ENCODE peak calls at places on chromosome 14, in five cellular contexts. One of them, this sample, is unnamed.

GRCh38 chr14:39267592-39268112 is 33.9 kb downstream of the MIA2 start:
- DNase-seq in A549: no peak
- DNase-seq in CD4-positive, alpha-beta T cell: no peak
- DNase-seq in transverse colon: no peak
- DNase-seq in psoas muscle: no peak
- DNase-seq in this sample: no peak

GRCh38 chr14:89108608-89109007 is 284.2 kb downstream of the TTC8 start:
- DNase-seq in A549: no peak
- DNase-seq in CD4-positive, alpha-beta T cell: no peak
- DNase-seq in transverse colon: no peak
- DNase-seq in psoas muscle: no peak
- DNase-seq in this sample: no peak

GRCh38 chr14:63045234-63045611 is at the start of gene KCNH5:
- DNase-seq in A549: peak; percentile 33
- DNase-seq in CD4-positive, alpha-beta T cell: no peak
- DNase-seq in transverse colon: no peak
- DNase-seq in psoas muscle: peak; percentile 52
- DNase-seq in this sample: no peak

GRCh38 chr14:88985654-88986053 is 161.2 kb downstream of the TTC8 start:
- DNase-seq in A549: no peak
- DNase-seq in CD4-positive, alpha-beta T cell: no peak
- DNase-seq in transverse colon: no peak
- DNase-seq in psoas muscle: no peak
- DNase-seq in this sample: no peak

GRCh38 chr14:70011098-70011497 is 131.9 kb downstream of the SMOC1 start:
- DNase-seq in A549: no peak
- DNase-seq in CD4-positive, alpha-beta T cell: no peak
- DNase-seq in transverse colon: no peak
- DNase-seq in psoas muscle: no peak
- DNase-seq in this sample: no peak

GRCh38 chr14:24734917-24735500 is 101.0 kb upstream of the GZMB start:
- DNase-seq in A549: peak; percentile 7
- DNase-seq in CD4-positive, alpha-beta T cell: no peak
- DNase-seq in transverse colon: peak; percentile 33
- DNase-seq in psoas muscle: no peak
- DNase-seq in this sample: no peak

GRCh38 chr14:74548881-74549280 is 55.3 kb downstream of the ISCA2 start:
- DNase-seq in A549: no peak
- DNase-seq in CD4-positive, alpha-beta T cell: no peak
- DNase-seq in transverse colon: no peak
- DNase-seq in psoas muscle: peak; percentile 95
- DNase-seq in this sample: no peak

GRCh38 chr14:82621881-82622450 is 1088.3 kb upstream of the SEL1L start:
- DNase-seq in A549: no peak
- DNase-seq in CD4-positive, alpha-beta T cell: no peak
- DNase-seq in transverse colon: no peak
- DNase-seq in psoas muscle: no peak
- DNase-seq in this sample: no peak

GRCh38 chr14:98960617-98961013 is 311.4 kb downstream of the BCL11B start:
- DNase-seq in A549: no peak
- DNase-seq in CD4-positive, alpha-beta T cell: no peak
- DNase-seq in transverse colon: no peak
- DNase-seq in psoas muscle: no peak
- DNase-seq in this sample: no peak

GRCh38 chr14:39351708-39352107 is 80.5 kb downstream of the FBXO33 start:
- DNase-seq in A549: no peak
- DNase-seq in CD4-positive, alpha-beta T cell: no peak
- DNase-seq in transverse colon: no peak
- DNase-seq in psoas muscle: no peak
- DNase-seq in this sample: no peak

GRCh38 chr14:97106166-97106565 is 309.0 kb downstream of the VRK1 start:
- DNase-seq in A549: no peak
- DNase-seq in CD4-positive, alpha-beta T cell: no peak
- DNase-seq in transverse colon: no peak
- DNase-seq in psoas muscle: no peak
- DNase-seq in this sample: no peak

GRCh38 chr14:29016050-29016900 is 249.7 kb downstream of the FOXG1 start:
- DNase-seq in A549: no peak
- DNase-seq in CD4-positive, alpha-beta T cell: no peak
- DNase-seq in transverse colon: no peak
- DNase-seq in psoas muscle: no peak
- DNase-seq in this sample: no peak

GRCh38 chr14:96705422-96706092 is 91.6 kb upstream of the VRK1 start:
- DNase-seq in A549: no peak
- DNase-seq in CD4-positive, alpha-beta T cell: no peak
- DNase-seq in transverse colon: no peak
- DNase-seq in psoas muscle: no peak
- DNase-seq in this sample: no peak

GRCh38 chr14:95514131-95515079 is 2.0 kb downstream of the SYNE3 start:
- DNase-seq in A549: no peak
- DNase-seq in CD4-positive, alpha-beta T cell: no peak
- DNase-seq in transverse colon: no peak
- DNase-seq in psoas muscle: no peak
- DNase-seq in this sample: no peak

GRCh38 chr14:93186961-93187360 is 1.8 kb downstream of the LYSET start:
- DNase-seq in A549: no peak
- DNase-seq in CD4-positive, alpha-beta T cell: no peak
- DNase-seq in transverse colon: no peak
- DNase-seq in psoas muscle: no peak
- DNase-seq in this sample: no peak

GRCh38 chr14:45252356-45253069 is 489 bp downstream of the MIS18BP1 start:
- DNase-seq in A549: no peak
- DNase-seq in CD4-positive, alpha-beta T cell: no peak
- DNase-seq in transverse colon: no peak
- DNase-seq in psoas muscle: no peak
- DNase-seq in this sample: no peak

GRCh38 chr14:89337161-89337560 is 79.9 kb downstream of the FOXN3 start:
- DNase-seq in A549: no peak
- DNase-seq in CD4-positive, alpha-beta T cell: no peak
- DNase-seq in transverse colon: no peak
- DNase-seq in psoas muscle: no peak
- DNase-seq in this sample: no peak

GRCh38 chr14:77043177-77043983 is 14.9 kb upstream of the IRF2BPL start:
- DNase-seq in A549: no peak
- DNase-seq in CD4-positive, alpha-beta T cell: no peak
- DNase-seq in transverse colon: no peak
- DNase-seq in psoas muscle: peak; percentile 68
- DNase-seq in this sample: peak; percentile 66

GRCh38 chr14:101357559-101358319 is 203.6 kb upstream of the DIO3 start:
- DNase-seq in A549: no peak
- DNase-seq in CD4-positive, alpha-beta T cell: no peak
- DNase-seq in transverse colon: no peak
- DNase-seq in psoas muscle: peak; percentile 30
- DNase-seq in this sample: no peak

GRCh38 chr14:87108726-87109125 is 884.3 kb downstream of the GALC start:
- DNase-seq in A549: no peak
- DNase-seq in CD4-positive, alpha-beta T cell: no peak
- DNase-seq in transverse colon: no peak
- DNase-seq in psoas muscle: no peak
- DNase-seq in this sample: no peak

GRCh38 chr14:75648066-75648838 is 12.4 kb downstream of the ERG28 start:
- DNase-seq in A549: peak; percentile 64
- DNase-seq in CD4-positive, alpha-beta T cell: no peak
- DNase-seq in transverse colon: no peak
- DNase-seq in psoas muscle: peak; percentile 89
- DNase-seq in this sample: no peak

GRCh38 chr14:90968025-90968424 is 92.4 kb downstream of the RPS6KA5 start:
- DNase-seq in A549: no peak
- DNase-seq in CD4-positive, alpha-beta T cell: no peak
- DNase-seq in transverse colon: no peak
- DNase-seq in psoas muscle: no peak
- DNase-seq in this sample: no peak

GRCh38 chr14:65832431-65833253 is 420.1 kb downstream of the FUT8 start:
- DNase-seq in A549: peak; percentile 24
- DNase-seq in CD4-positive, alpha-beta T cell: no peak
- DNase-seq in transverse colon: no peak
- DNase-seq in psoas muscle: no peak
- DNase-seq in this sample: no peak

GRCh38 chr14:66228267-66228970 is 257.8 kb upstream of the CCDC196 start:
- DNase-seq in A549: no peak
- DNase-seq in CD4-positive, alpha-beta T cell: no peak
- DNase-seq in transverse colon: no peak
- DNase-seq in psoas muscle: no peak
- DNase-seq in this sample: no peak

GRCh38 chr14:33118653-33119052 is 180.0 kb downstream of the NPAS3 start:
- DNase-seq in A549: no peak
- DNase-seq in CD4-positive, alpha-beta T cell: no peak
- DNase-seq in transverse colon: no peak
- DNase-seq in psoas muscle: no peak
- DNase-seq in this sample: no peak

GRCh38 chr14:89134640-89135039 is 282.4 kb downstream of the FOXN3 start:
- DNase-seq in A549: no peak
- DNase-seq in CD4-positive, alpha-beta T cell: no peak
- DNase-seq in transverse colon: no peak
- DNase-seq in psoas muscle: no peak
- DNase-seq in this sample: no peak

GRCh38 chr14:64723691-64724577 is 19.7 kb downstream of the PLEKHG3 start:
- DNase-seq in A549: no peak
- DNase-seq in CD4-positive, alpha-beta T cell: no peak
- DNase-seq in transverse colon: no peak
- DNase-seq in psoas muscle: peak; percentile 34
- DNase-seq in this sample: peak; percentile 48

GRCh38 chr14:38079268-38079667 is 128.4 kb upstream of the SSTR1 start:
- DNase-seq in A549: peak; percentile 6
- DNase-seq in CD4-positive, alpha-beta T cell: no peak
- DNase-seq in transverse colon: no peak
- DNase-seq in psoas muscle: no peak
- DNase-seq in this sample: no peak

GRCh38 chr14:104708606-104709268 is 15.3 kb upstream of the ADSS1 start:
- DNase-seq in A549: peak; percentile 91
- DNase-seq in CD4-positive, alpha-beta T cell: peak; percentile 65
- DNase-seq in transverse colon: peak; percentile 78
- DNase-seq in psoas muscle: peak; percentile 85
- DNase-seq in this sample: peak; percentile 66

GRCh38 chr14:104712881-104713734 is 10.9 kb upstream of the ADSS1 start:
- DNase-seq in A549: no peak
- DNase-seq in CD4-positive, alpha-beta T cell: no peak
- DNase-seq in transverse colon: no peak
- DNase-seq in psoas muscle: no peak
- DNase-seq in this sample: no peak

GRCh38 chr14:104709387-104710019 is 14.5 kb upstream of the ADSS1 start:
- DNase-seq in A549: no peak
- DNase-seq in CD4-positive, alpha-beta T cell: no peak
- DNase-seq in transverse colon: no peak
- DNase-seq in psoas muscle: no peak
- DNase-seq in this sample: no peak

GRCh38 chr14:104707629-104708595 is 16.1 kb upstream of the ADSS1 start:
- DNase-seq in A549: no peak
- DNase-seq in CD4-positive, alpha-beta T cell: no peak
- DNase-seq in transverse colon: no peak
- DNase-seq in psoas muscle: no peak
- DNase-seq in this sample: no peak

GRCh38 chr14:104710071-104710735 is 13.8 kb upstream of the ADSS1 start:
- DNase-seq in A549: no peak
- DNase-seq in CD4-positive, alpha-beta T cell: no peak
- DNase-seq in transverse colon: no peak
- DNase-seq in psoas muscle: no peak
- DNase-seq in this sample: no peak
- TF ChIP-seq CTCF in A549: no peak
- TF ChIP-seq CTCF in CD4-positive, alpha-beta T cell: no peak
- TF ChIP-seq CTCF in transverse colon: no peak
- TF ChIP-seq CTCF in psoas muscle: no peak
- TF ChIP-seq CTCF in this sample: no peak

GRCh38 chr14:86035882-86036281 is 505.9 kb downstream of the FLRT2 start:
- DNase-seq in A549: no peak
- DNase-seq in CD4-positive, alpha-beta T cell: no peak
- DNase-seq in transverse colon: no peak
- DNase-seq in psoas muscle: no peak
- DNase-seq in this sample: no peak
- TF ChIP-seq CTCF in A549: no peak
- TF ChIP-seq CTCF in CD4-positive, alpha-beta T cell: no peak
- TF ChIP-seq CTCF in transverse colon: no peak
- TF ChIP-seq CTCF in psoas muscle: no peak
- TF ChIP-seq CTCF in this sample: peak; percentile 11

GRCh38 chr14:100304825-100305445 is 1.3 kb downstream of the SLC25A29 start:
- DNase-seq in A549: peak; percentile 36
- DNase-seq in CD4-positive, alpha-beta T cell: no peak
- DNase-seq in transverse colon: peak; percentile 64
- DNase-seq in psoas muscle: no peak
- DNase-seq in this sample: no peak
- TF ChIP-seq CTCF in A549: no peak
- TF ChIP-seq CTCF in CD4-positive, alpha-beta T cell: no peak
- TF ChIP-seq CTCF in transverse colon: no peak
- TF ChIP-seq CTCF in psoas muscle: no peak
- TF ChIP-seq CTCF in this sample: no peak

GRCh38 chr14:53401646-53402045 is 248.5 kb upstream of the DDHD1 start:
- DNase-seq in A549: no peak
- DNase-seq in CD4-positive, alpha-beta T cell: no peak
- DNase-seq in transverse colon: no peak
- DNase-seq in psoas muscle: no peak
- DNase-seq in this sample: no peak

GRCh38 chr14:53399057-53399456 is 245.9 kb upstream of the DDHD1 start:
- DNase-seq in A549: peak; percentile 35
- DNase-seq in CD4-positive, alpha-beta T cell: no peak
- DNase-seq in transverse colon: no peak
- DNase-seq in psoas muscle: no peak
- DNase-seq in this sample: no peak
- TF ChIP-seq CTCF in A549: peak; percentile 18
- TF ChIP-seq CTCF in CD4-positive, alpha-beta T cell: no peak
- TF ChIP-seq CTCF in transverse colon: no peak
- TF ChIP-seq CTCF in psoas muscle: no peak
- TF ChIP-seq CTCF in this sample: no peak

GRCh38 chr14:58107947-58108552 is 44.0 kb downstream of the ARMH4 start:
- DNase-seq in A549: peak; percentile 40
- DNase-seq in CD4-positive, alpha-beta T cell: no peak
- DNase-seq in transverse colon: peak; percentile 24
- DNase-seq in psoas muscle: no peak
- DNase-seq in this sample: no peak
- TF ChIP-seq CTCF in A549: peak; percentile 95
- TF ChIP-seq CTCF in CD4-positive, alpha-beta T cell: peak; percentile 70
- TF ChIP-seq CTCF in transverse colon: peak; percentile 71
- TF ChIP-seq CTCF in psoas muscle: peak; percentile 80
- TF ChIP-seq CTCF in this sample: peak; percentile 62

This sample was measured in natural killer cell.